ENCODE peak calls at places on chromosomes 11 and 22, in six cellular contexts. One of them, this sample, is unnamed.

GRCh38 chr11:1480191-1480554 is 6.4 kb downstream of the MOB2 start:
- DNase-seq in fibroblast of lung: no peak
- DNase-seq in colonic mucosa: no peak
- DNase-seq in brain microvascular endothelial cell: no peak
- DNase-seq in heart right ventricle: no peak
- DNase-seq in Calu3: no peak
- DNase-seq in this sample: no peak

GRCh38 chr11:3196161-3197043 is 22.2 kb downstream of the MRGPRG start:
- DNase-seq in fibroblast of lung: no peak
- DNase-seq in colonic mucosa: no peak
- DNase-seq in brain microvascular endothelial cell: no peak
- DNase-seq in Calu3: no peak
- DNase-seq in heart right ventricle: no peak
- DNase-seq in this sample: no peak

GRCh38 chr11:1546077-1546535 is 26.0 kb downstream of the DUSP8 start:
- DNase-seq in fibroblast of lung: no peak
- DNase-seq in colonic mucosa: peak
- DNase-seq in Calu3: no peak
- DNase-seq in brain microvascular endothelial cell: no peak
- DNase-seq in heart right ventricle: peak
- DNase-seq in this sample: no peak

GRCh38 chr11:117424781-117425180 is 97.1 kb downstream of the CEP164 start:
- DNase-seq in heart right ventricle: no peak
- DNase-seq in Calu3: no peak
- DNase-seq in brain microvascular endothelial cell: peak
- DNase-seq in colonic mucosa: no peak
- DNase-seq in fibroblast of lung: no peak
- DNase-seq in this sample: peak

GRCh38 chr11:72825661-72826060 is 11.4 kb downstream of the ATG16L2 start:
- DNase-seq in brain microvascular endothelial cell: no peak
- DNase-seq in Calu3: no peak
- DNase-seq in heart right ventricle: no peak
- DNase-seq in colonic mucosa: no peak
- DNase-seq in fibroblast of lung: no peak
- DNase-seq in this sample: no peak

GRCh38 chr11:86440305-86440716 is 65.6 kb downstream of the CCDC81 start:
- DNase-seq in Calu3: no peak
- DNase-seq in fibroblast of lung: peak
- DNase-seq in heart right ventricle: peak
- DNase-seq in colonic mucosa: no peak
- DNase-seq in brain microvascular endothelial cell: peak
- DNase-seq in this sample: peak

GRCh38 chr11:72702096-72702495 is 27.9 kb upstream of the PDE2A start:
- DNase-seq in Calu3: no peak
- DNase-seq in fibroblast of lung: no peak
- DNase-seq in heart right ventricle: no peak
- DNase-seq in colonic mucosa: no peak
- DNase-seq in brain microvascular endothelial cell: no peak
- DNase-seq in this sample: no peak

GRCh38 chr11:121714356-121714755 is 261.6 kb upstream of the SORL1-AS1 start:
- DNase-seq in fibroblast of lung: no peak
- DNase-seq in brain microvascular endothelial cell: peak
- DNase-seq in colonic mucosa: no peak
- DNase-seq in heart right ventricle: no peak
- DNase-seq in Calu3: no peak
- DNase-seq in this sample: no peak

GRCh38 chr11:132036751-132037466 is 666.5 kb downstream of the NTM start:
- DNase-seq in Calu3: no peak
- DNase-seq in heart right ventricle: no peak
- DNase-seq in fibroblast of lung: no peak
- DNase-seq in brain microvascular endothelial cell: no peak
- DNase-seq in colonic mucosa: no peak
- DNase-seq in this sample: no peak

GRCh38 chr11:65380460-65381126 is 1.9 kb downstream of the SLC25A45 start:
- DNase-seq in Calu3: no peak
- DNase-seq in brain microvascular endothelial cell: no peak
- DNase-seq in heart right ventricle: no peak
- DNase-seq in fibroblast of lung: no peak
- DNase-seq in colonic mucosa: peak
- DNase-seq in this sample: no peak

GRCh38 chr11:71171024-71171423 is 81.4 kb downstream of the SHANK2 start:
- DNase-seq in colonic mucosa: no peak
- DNase-seq in heart right ventricle: no peak
- DNase-seq in fibroblast of lung: no peak
- DNase-seq in Calu3: no peak
- DNase-seq in brain microvascular endothelial cell: no peak
- DNase-seq in this sample: no peak

GRCh38 chr11:34601085-34601444 is 19.8 kb upstream of the EHF start:
- DNase-seq in Calu3: no peak
- DNase-seq in heart right ventricle: no peak
- DNase-seq in brain microvascular endothelial cell: no peak
- DNase-seq in fibroblast of lung: peak
- DNase-seq in colonic mucosa: no peak
- DNase-seq in this sample: peak

GRCh38 chr11:40306938-40307548 is 1152.4 kb downstream of the LRRC4C start:
- DNase-seq in Calu3: no peak
- DNase-seq in fibroblast of lung: peak
- DNase-seq in colonic mucosa: no peak
- DNase-seq in heart right ventricle: no peak
- DNase-seq in brain microvascular endothelial cell: peak
- DNase-seq in this sample: peak

GRCh38 chr11:96391698-96392307 is 2.0 kb downstream of the JRKL start:
- DNase-seq in brain microvascular endothelial cell: peak
- DNase-seq in colonic mucosa: no peak
- DNase-seq in Calu3: no peak
- DNase-seq in fibroblast of lung: no peak
- DNase-seq in heart right ventricle: no peak
- DNase-seq in this sample: peak

GRCh38 chr22:35674335-35674734 is 26.1 kb downstream of the APOL6 start:
- DNase-seq in colonic mucosa: no peak
- DNase-seq in fibroblast of lung: no peak
- DNase-seq in heart right ventricle: no peak
- DNase-seq in Calu3: no peak
- DNase-seq in brain microvascular endothelial cell: no peak
- DNase-seq in this sample: no peak

GRCh38 chr11:2655834-2656622 is 43.8 kb downstream of the KCNQ1OT1 start:
- DNase-seq in fibroblast of lung: peak
- DNase-seq in brain microvascular endothelial cell: peak
- DNase-seq in heart right ventricle: no peak
- DNase-seq in colonic mucosa: no peak
- DNase-seq in Calu3: peak
- DNase-seq in this sample: no peak

GRCh38 chr11:108224908-108225786 is 2.3 kb downstream of the ATM start:
- DNase-seq in brain microvascular endothelial cell: no peak
- DNase-seq in colonic mucosa: no peak
- DNase-seq in Calu3: no peak
- DNase-seq in heart right ventricle: no peak
- DNase-seq in fibroblast of lung: no peak
- DNase-seq in this sample: no peak

GRCh38 chr11:110486176-110486575 is 56.4 kb downstream of the FDX1 start:
- DNase-seq in brain microvascular endothelial cell: no peak
- DNase-seq in colonic mucosa: no peak
- DNase-seq in Calu3: no peak
- DNase-seq in heart right ventricle: no peak
- DNase-seq in fibroblast of lung: no peak
- DNase-seq in this sample: no peak

GRCh38 chr11:4184163-4184916 is 89.7 kb downstream of the RRM1 start:
- DNase-seq in fibroblast of lung: peak
- DNase-seq in Calu3: no peak
- DNase-seq in colonic mucosa: no peak
- DNase-seq in brain microvascular endothelial cell: no peak
- DNase-seq in heart right ventricle: peak
- DNase-seq in this sample: no peak

GRCh38 chr22:26095271-26095956 is 73.8 kb upstream of the SEZ6L start:
- DNase-seq in brain microvascular endothelial cell: no peak
- DNase-seq in fibroblast of lung: no peak
- DNase-seq in heart right ventricle: no peak
- DNase-seq in Calu3: no peak
- DNase-seq in colonic mucosa: no peak
- DNase-seq in this sample: no peak

GRCh38 chr22:20111689-20112622 is 3.9 kb upstream of the RANBP1 start:
- DNase-seq in colonic mucosa: no peak
- DNase-seq in heart right ventricle: peak
- DNase-seq in Calu3: no peak
- DNase-seq in fibroblast of lung: no peak
- DNase-seq in brain microvascular endothelial cell: no peak
- DNase-seq in this sample: no peak

GRCh38 chr11:1706634-1707400 is 9.8 kb downstream of the KRTAP5-6 start:
- DNase-seq in colonic mucosa: peak
- DNase-seq in brain microvascular endothelial cell: no peak
- DNase-seq in fibroblast of lung: no peak
- DNase-seq in heart right ventricle: no peak
- DNase-seq in Calu3: peak
- DNase-seq in this sample: no peak

DNA sequence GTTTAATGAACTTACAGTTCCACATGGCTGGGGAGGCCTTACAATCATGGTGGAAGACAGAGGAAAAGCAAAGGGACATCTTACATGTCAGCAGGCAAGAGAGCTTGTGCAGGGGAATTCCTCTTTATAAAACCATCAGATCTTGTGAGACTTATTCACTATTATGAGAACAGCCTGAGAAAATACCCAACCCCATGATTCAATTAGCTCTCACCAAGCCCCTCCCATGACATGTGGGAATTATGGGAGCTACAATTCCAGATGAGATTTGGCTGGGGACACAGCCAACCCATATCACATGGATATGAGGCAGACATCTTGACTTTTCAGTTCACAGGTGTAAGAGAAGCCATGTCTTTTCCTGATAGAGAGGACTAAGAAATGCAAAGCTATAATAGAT is 18.3 kb upstream of the AMPD3 start:
- DNase-seq in brain microvascular endothelial cell: no peak
- DNase-seq in heart right ventricle: no peak
- DNase-seq in fibroblast of lung: no peak
- DNase-seq in Calu3: no peak
- DNase-seq in colonic mucosa: no peak
- DNase-seq in this sample: no peak
- TF ChIP-seq CTCF in brain microvascular endothelial cell: no peak
- TF ChIP-seq CTCF in heart right ventricle: no peak
- TF ChIP-seq CTCF in fibroblast of lung: no peak
- TF ChIP-seq CTCF in Calu3: no peak
- TF ChIP-seq CTCF in colonic mucosa: no peak
- TF ChIP-seq CTCF in this sample: no peak

GRCh38 chr11:27838674-27839073 is 138.4 kb upstream of the BDNF start:
- DNase-seq in heart right ventricle: no peak
- DNase-seq in colonic mucosa: no peak
- DNase-seq in brain microvascular endothelial cell: no peak
- DNase-seq in fibroblast of lung: no peak
- DNase-seq in Calu3: no peak
- DNase-seq in this sample: no peak

GRCh38 chr11:27837895-27838563 is 137.8 kb upstream of the BDNF start:
- DNase-seq in brain microvascular endothelial cell: no peak
- DNase-seq in colonic mucosa: no peak
- DNase-seq in heart right ventricle: no peak
- DNase-seq in fibroblast of lung: no peak
- DNase-seq in Calu3: no peak
- DNase-seq in this sample: no peak

GRCh38 chr11:27842290-27842689 is 142.0 kb upstream of the BDNF start:
- DNase-seq in heart right ventricle: no peak
- DNase-seq in colonic mucosa: no peak
- DNase-seq in brain microvascular endothelial cell: no peak
- DNase-seq in Calu3: no peak
- DNase-seq in fibroblast of lung: no peak
- DNase-seq in this sample: no peak

DNA sequence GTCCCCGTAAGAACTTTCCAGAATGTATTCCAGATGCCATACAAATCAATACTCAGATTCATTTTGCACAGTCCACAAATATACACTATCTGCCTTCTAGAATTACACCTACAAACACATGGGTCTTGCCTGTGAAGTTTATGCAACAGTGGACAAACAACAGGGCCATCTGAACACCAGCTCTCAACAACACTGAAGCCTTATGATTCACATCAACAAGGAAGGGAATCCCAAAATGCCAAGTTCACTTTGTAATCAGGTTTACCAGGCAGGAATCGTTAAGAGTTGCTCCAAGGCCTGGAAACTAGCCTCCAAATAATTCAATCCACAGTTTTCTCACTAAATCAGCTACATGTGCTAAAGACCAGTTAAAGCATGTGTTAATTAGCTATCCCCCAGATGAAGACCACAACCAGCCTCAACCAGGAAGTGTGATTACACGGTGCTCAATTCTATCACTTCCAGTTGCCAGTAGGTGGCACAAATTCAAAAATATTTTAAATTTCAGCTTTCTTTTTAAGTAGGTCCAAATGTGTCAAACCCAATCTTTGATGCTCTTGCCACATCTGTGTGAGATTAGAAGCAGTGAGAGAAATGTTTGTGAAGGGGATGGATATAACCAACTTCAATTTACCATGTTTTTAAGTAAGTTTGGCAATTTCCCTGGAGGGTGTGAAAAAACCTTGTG is 139.1 kb upstream of the BDNF start:
- DNase-seq in Calu3: no peak
- DNase-seq in brain microvascular endothelial cell: peak
- DNase-seq in colonic mucosa: no peak
- DNase-seq in fibroblast of lung: peak
- DNase-seq in heart right ventricle: no peak
- DNase-seq in this sample: peak
- TF ChIP-seq CTCF in Calu3: no peak
- TF ChIP-seq CTCF in brain microvascular endothelial cell: peak
- TF ChIP-seq CTCF in colonic mucosa: no peak
- TF ChIP-seq CTCF in fibroblast of lung: peak
- TF ChIP-seq CTCF in heart right ventricle: peak
- TF ChIP-seq CTCF in this sample: peak

GRCh38 chr11:75399344-75400109 is at the start of gene RPS3:
- DNase-seq in fibroblast of lung: peak
- DNase-seq in heart right ventricle: peak
- DNase-seq in Calu3: peak
- DNase-seq in brain microvascular endothelial cell: peak
- DNase-seq in colonic mucosa: peak
- DNase-seq in this sample: peak
- TF ChIP-seq CTCF in fibroblast of lung: no peak
- TF ChIP-seq CTCF in heart right ventricle: no peak
- TF ChIP-seq CTCF in Calu3: no peak
- TF ChIP-seq CTCF in brain microvascular endothelial cell: peak
- TF ChIP-seq CTCF in colonic mucosa: no peak
- TF ChIP-seq CTCF in this sample: no peak

DNA sequence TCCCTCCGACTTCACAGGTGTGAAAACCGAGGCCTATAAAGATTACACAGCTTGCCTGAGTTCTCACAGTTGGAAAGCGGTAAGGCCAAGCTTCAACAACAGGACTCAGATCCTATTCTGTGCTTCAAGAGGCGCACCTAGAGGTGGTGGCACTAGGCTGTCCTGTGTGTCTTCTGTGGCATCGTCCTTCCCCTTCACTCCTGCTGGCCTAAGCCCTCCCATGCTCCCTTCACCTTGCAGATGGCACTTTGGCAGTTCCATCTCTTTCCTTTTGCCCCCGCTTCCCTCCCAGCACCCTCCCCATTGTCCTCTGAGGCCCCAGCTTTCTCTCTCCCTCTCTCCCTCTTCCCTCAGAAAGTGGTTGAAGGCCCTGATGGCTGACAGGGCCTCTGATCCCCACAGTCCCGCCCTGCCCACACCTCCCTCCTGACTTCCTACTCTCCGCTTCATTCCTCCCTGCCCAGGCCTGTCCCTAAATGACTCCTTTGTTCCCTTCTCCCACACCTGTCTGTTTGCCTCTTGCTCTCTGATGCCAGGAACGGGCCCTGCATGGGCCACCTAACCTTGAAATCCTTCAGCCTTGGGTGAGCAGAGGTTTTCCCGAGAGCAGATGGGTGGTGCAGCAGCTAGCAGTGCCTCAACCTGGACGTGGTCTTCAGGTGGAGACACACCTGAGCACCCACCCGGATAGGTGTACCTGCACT is 5.8 kb downstream of the TRIM29 start:
- DNase-seq in brain microvascular endothelial cell: no peak
- DNase-seq in heart right ventricle: no peak
- DNase-seq in Calu3: no peak
- DNase-seq in colonic mucosa: peak
- DNase-seq in fibroblast of lung: no peak
- DNase-seq in this sample: no peak
- TF ChIP-seq CTCF in brain microvascular endothelial cell: no peak
- TF ChIP-seq CTCF in heart right ventricle: no peak
- TF ChIP-seq CTCF in Calu3: no peak
- TF ChIP-seq CTCF in colonic mucosa: no peak
- TF ChIP-seq CTCF in fibroblast of lung: no peak
- TF ChIP-seq CTCF in this sample: no peak

This sample was measured in fibroblast of pulmonary artery.